ENCODE peak calls at places on chromosome 14, in nine cellular contexts. U, H, L, J, E, I, X, V and R are unnamed samples.

GRCh38 chr14:74982661-74983060 is 20.1 kb upstream of the EIF2B2 start:
- DNase-seq in U (no peak), X (no peak), I (no peak), E (no peak), L (no peak), J (no peak), H (no peak), V (no peak), R (no peak)

GRCh38 chr14:90426663-90427062 is 29.8 kb downstream of the CALM1 start:
- DNase-seq in X (no peak), V (no peak), L (peak), U (no peak), E (no peak), J (no peak), H (no peak), I (no peak), R (no peak)

GRCh38 chr14:50003213-50004021 is 110.5 kb downstream of the ARF6 start:
- DNase-seq in L (peak), I (peak), U (peak), E (peak), V (peak), H (peak), X (peak), J (peak), R (peak)

GRCh38 chr14:56555921-56556570 is 23.6 kb upstream of the TMEM260 start:
- DNase-seq in X (peak), H (no peak), L (no peak), J (peak), E (no peak), I (no peak), V (no peak), U (peak), R (peak)

GRCh38 chr14:50082784-50083466 is 33.4 kb downstream of the VCPKMT start:
- DNase-seq in V (peak), E (peak), L (no peak), J (no peak), X (no peak), U (no peak), I (no peak), H (no peak), R (peak)

GRCh38 chr14:22448035-22448904 is 140.8 kb downstream of the DAD1 start:
- DNase-seq in J (no peak), I (peak), V (no peak), H (no peak), X (no peak), L (no peak), E (no peak), U (no peak), R (no peak)

GRCh38 chr14:86513056-86513455 is 983.1 kb downstream of the FLRT2 start:
- DNase-seq in L (no peak), I (no peak), V (no peak), X (no peak), E (no peak), J (no peak), U (no peak), H (no peak), R (no peak)

GRCh38 chr14:92923744-92924103 is 774 bp downstream of the CHGA start:
- DNase-seq in E (no peak), I (no peak), H (no peak), J (no peak), L (no peak), X (no peak), V (no peak), U (no peak), R (no peak)

GRCh38 chr14:22386924-22387775 is 201.9 kb downstream of the DAD1 start:
- DNase-seq in V (no peak), L (no peak), I (peak), E (no peak), U (peak), X (peak), J (peak), H (peak), R (peak)

GRCh38 chr14:90039253-90040010 is 22.4 kb upstream of the KCNK13 start:
- DNase-seq in U (no peak), E (no peak), J (no peak), X (no peak), H (no peak), I (no peak), L (no peak), V (no peak), R (peak)

GRCh38 chr14:64098120-64098519 is 196.1 kb downstream of the ESR2 start:
- DNase-seq in U (no peak), L (no peak), I (no peak), H (no peak), E (no peak), J (no peak), X (no peak), V (no peak), R (no peak)

GRCh38 chr14:64556526-64556925 is 6.8 kb downstream of the PPP1R36 start:
- DNase-seq in V (no peak), X (no peak), E (no peak), U (no peak), J (no peak), I (no peak), H (no peak), L (no peak), R (peak)

GRCh38 chr14:23379331-23380196 is 2.7 kb downstream of the CMTM5 start:
- DNase-seq in J (peak), I (peak), U (peak), E (peak), V (peak), H (peak), X (peak), L (peak), R (peak)

GRCh38 chr14:79419571-79420327 is 791.6 kb downstream of the DIO2 start:
- DNase-seq in J (no peak), E (no peak), V (no peak), H (no peak), U (no peak), I (no peak), L (no peak), X (no peak), R (no peak)

GRCh38 chr14:68249534-68250517 is 430.2 kb downstream of the RAD51B start:
- DNase-seq in U (peak), H (peak), L (no peak), J (no peak), E (no peak), I (no peak), X (no peak), V (no peak), R (peak)

GRCh38 chr14:91417134-91417982 is at the start of gene CCDC88C:
- DNase-seq in V (peak), U (peak), J (peak), H (peak), I (peak), E (peak), X (peak), L (peak), R (no peak)

GRCh38 chr14:71245659-71246361 is 338.6 kb downstream of the PCNX1 start:
- DNase-seq in J (no peak), V (no peak), E (peak), X (no peak), U (no peak), I (no peak), L (no peak), H (no peak), R (no peak)

GRCh38 chr14:22898302-22898894 is 15.4 kb downstream of the REM2 start:
- DNase-seq in V (no peak), U (no peak), X (no peak), I (no peak), E (no peak), J (no peak), H (no peak), L (no peak), R (peak)

GRCh38 chr14:60206837-60207533 is 41.8 kb upstream of the DHRS7 start:
- DNase-seq in V (no peak), H (no peak), E (no peak), I (no peak), L (no peak), X (no peak), U (no peak), J (no peak), R (no peak)

GRCh38 chr14:26199599-26200370 is 398.0 kb downstream of the NOVA1 start:
- DNase-seq in X (no peak), E (no peak), U (no peak), I (no peak), H (no peak), V (no peak), J (no peak), L (no peak), R (no peak)

GRCh38 chr14:54306806-54307205 is 90.0 kb upstream of the CDKN3 start:
- DNase-seq in E (no peak), U (no peak), L (no peak), X (no peak), J (no peak), V (no peak), I (no peak), H (no peak), R (no peak)

GRCh38 chr14:54322668-54323380 is 74.0 kb upstream of the CDKN3 start:
- DNase-seq in J (no peak), E (no peak), H (no peak), X (no peak), U (no peak), I (peak), V (no peak), L (peak), R (no peak)

GRCh38 chr14:56005580-56006053 is 112.6 kb upstream of the PELI2 start:
- DNase-seq in U (no peak), V (no peak), J (peak), I (peak), X (no peak), L (no peak), E (no peak), H (no peak), R (no peak)

GRCh38 chr14:77099425-77100167 is 1.5 kb downstream of the CIPC start:
- DNase-seq in L (no peak), U (peak), V (no peak), I (no peak), E (no peak), J (no peak), X (no peak), H (no peak), R (peak)

GRCh38 chr14:70567791-70568190 is 32.7 kb downstream of the MED6 start:
- DNase-seq in E (no peak), U (peak), H (peak), J (peak), V (no peak), I (no peak), L (no peak), X (peak), R (peak)

GRCh38 chr14:68794130-68794855 is 1.4 kb upstream of the ZFP36L1 start:
- DNase-seq in X (peak), H (peak), V (peak), E (peak), J (peak), I (peak), U (peak), L (peak), R (peak)

GRCh38 chr14:77508249-77508648 is 9.6 kb upstream of the ISM2 start:
- DNase-seq in H (no peak), L (no peak), X (no peak), V (no peak), I (no peak), U (no peak), E (no peak), J (no peak), R (peak)

GRCh38 chr14:44453433-44454171 is 53.5 kb downstream of the FSCB start:
- DNase-seq in V (no peak), X (no peak), H (no peak), E (no peak), L (no peak), J (no peak), I (no peak), U (no peak), R (peak)

GRCh38 chr14:84591827-84592540 is 938.0 kb upstream of the FLRT2 start:
- DNase-seq in U (no peak), X (no peak), J (no peak), V (no peak), I (peak), L (no peak), E (no peak), H (no peak), R (no peak)